ENCODE peak calls at places on chromosomes 4 and X, in four cellular contexts. Y, S, A and N are unnamed samples.

GRCh38 chr4:126241631-126242030 is 926.9 kb downstream of the FAT4 start:
- DNase-seq in S (no peak), A (no peak), Y (no peak), N (no peak)

GRCh38 chr4:140071806-140072205 is 82.2 kb downstream of the MAML3 start:
- DNase-seq in A (peak; percentile 25), Y (no peak), S (no peak), N (no peak)

GRCh38 chr4:23959401-23960148 is 69.7 kb upstream of the PPARGC1A start:
- DNase-seq in S (no peak), A (no peak), Y (no peak), N (no peak)

GRCh38 chr4:170015285-170015684 is 10.9 kb downstream of the MFAP3L start:
- DNase-seq in Y (no peak), A (no peak), S (no peak), N (no peak)

GRCh38 chrX:150196300-150196699 is 166.8 kb upstream of the MAMLD1 start:
- DNase-seq in Y (no peak), S (no peak), A (no peak), N (peak; percentile 75)

GRCh38 chr4:147057631-147057980 is 111.9 kb upstream of the TTC29 start:
- DNase-seq in S (no peak), A (no peak), Y (no peak), N (no peak)

GRCh38 chrX:18348047-18348446 is 6.4 kb downstream of the SCML2 start:
- DNase-seq in S (no peak), Y (no peak), A (no peak), N (peak; percentile 59)

GRCh38 chr4:159414305-159414704 is 311.4 kb downstream of the RAPGEF2 start:
- DNase-seq in A (no peak), S (no peak), Y (no peak), N (no peak)

GRCh38 chr4:41693629-41694028 is 54.9 kb downstream of the PHOX2B start:
- DNase-seq in Y (no peak), S (no peak), A (no peak), N (peak; percentile 69)

GRCh38 chr4:6986067-6986780 is 56.9 kb upstream of the TADA2B start:
- DNase-seq in A (peak; percentile 45), S (no peak), Y (no peak), N (no peak)

GRCh38 chrX:124328765-124329164 is 3.7 kb upstream of the TEX13D start:
- DNase-seq in Y (no peak), A (no peak), S (no peak), N (no peak)

GRCh38 chrX:19137064-19137463 is 14.8 kb upstream of the ADGRG2 start:
- DNase-seq in Y (no peak), S (no peak), A (no peak), N (no peak)

GRCh38 chr4:40196724-40197281 is at the start of gene RHOH:
- DNase-seq in A (no peak), S (no peak), Y (no peak), N (peak; percentile 26)

GRCh38 chrX:93242897-93243296 is 430.5 kb downstream of the NAP1L3 start:
- DNase-seq in A (no peak), Y (no peak), S (no peak), N (no peak)

GRCh38 chr4:4985844-4986243 is 33.4 kb downstream of the CYTL1 start:
- DNase-seq in S (no peak), A (peak; percentile 60), Y (no peak), N (no peak)

GRCh38 chrX:1534321-1535168 is 2.4 kb downstream of the P2RY8 start:
- DNase-seq in Y (no peak), S (no peak), A (peak; percentile 42), N (no peak)

GRCh38 chrX:97704881-97705280 is 821.2 kb downstream of the RPA4 start:
- DNase-seq in A (no peak), Y (no peak), S (no peak), N (no peak)

GRCh38 chr4:10106421-10107039 is 10.1 kb downstream of the WDR1 start:
- DNase-seq in Y (peak; percentile 78), S (peak; percentile 83), A (no peak), N (no peak)

GRCh38 chrX:39946822-39947221 is 150.9 kb downstream of the BCOR start:
- DNase-seq in Y (no peak), A (no peak), S (no peak), N (no peak)

GRCh38 chr4:139015948-139016451 is 419 bp downstream of the NOCT start:
- DNase-seq in A (peak; percentile 58), S (no peak), Y (no peak), N (peak; percentile 54)

GRCh38 chr4:65383589-65384305 is 286.5 kb downstream of the EPHA5 start:
- DNase-seq in Y (no peak), A (no peak), S (no peak), N (no peak)

GRCh38 chr4:169103966-169104412 is 93.9 kb upstream of the CBR4 start:
- DNase-seq in A (no peak), S (no peak), Y (no peak), N (peak; percentile 14)

GRCh38 chr4:147160908-147161513 is 215.3 kb upstream of the TTC29 start:
- DNase-seq in A (peak; percentile 45), Y (no peak), S (no peak), N (peak; percentile 36)

GRCh38 chr4:123632646-123633045 is 236.1 kb downstream of the SPRY1 start:
- DNase-seq in Y (no peak), A (no peak), S (no peak), N (no peak)

GRCh38 chr4:52051615-52052474 is 741 bp downstream of the SPATA18 start:
- DNase-seq in S (no peak), A (peak; percentile 92), Y (peak; percentile 30), N (peak; percentile 24)

GRCh38 chrX:69884210-69884609 is 165.5 kb downstream of the AWAT2 start:
- DNase-seq in S (no peak), Y (no peak), A (no peak), N (no peak)

GRCh38 chr4:170128219-170128804 is 38.6 kb upstream of the AADAT start:
- DNase-seq in A (no peak), Y (no peak), S (no peak), N (peak; percentile 13)

GRCh38 chr4:122851568-122851967 is 24.9 kb downstream of the FGF2 start:
- DNase-seq in A (no peak), S (no peak), Y (no peak), N (no peak)

GRCh38 chr4:1970926-1971325 is 37.8 kb downstream of the NELFA start:
- DNase-seq in Y (no peak), S (no peak), A (no peak), N (no peak)
- H3K36me3 ChIP-seq in Y (no peaks in the 10 kb centered on the region), S (peaks cover 30% of the 10 kb centered on the region), A (peaks cover 92% of the 10 kb centered on the region), N (peaks cover 77% of the 10 kb centered on the region)

DNA sequence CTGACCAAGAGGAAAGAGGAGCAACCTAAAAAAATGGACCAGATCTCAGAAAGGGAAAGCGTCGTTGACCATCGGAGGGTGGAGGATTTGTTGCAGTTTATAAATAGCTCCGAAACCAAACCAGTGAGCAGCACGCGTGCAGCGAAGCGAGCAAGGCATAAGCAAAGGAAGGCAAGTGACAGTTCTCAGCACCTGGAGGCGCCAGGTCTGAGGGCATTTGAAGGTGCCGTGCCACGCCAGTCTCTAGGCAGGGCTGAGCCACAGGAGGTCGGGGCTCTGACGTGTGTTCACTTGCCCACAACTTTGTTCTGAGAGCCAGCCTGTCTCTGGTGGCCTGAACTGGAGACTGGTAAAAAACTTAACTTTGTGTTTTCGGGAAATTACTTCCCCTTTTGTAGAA is 59.7 kb downstream of the TNIP2 start:
- DNase-seq in A (no peak), S (no peak), Y (no peak), N (no peak)
- H3K36me3 ChIP-seq in A (peaks cover 98% of the 10 kb centered on the region), S (peaks cover 98% of the 10 kb centered on the region), Y (no peaks in the 10 kb centered on the region), N (peaks cover 85% of the 10 kb centered on the region)

DNA sequence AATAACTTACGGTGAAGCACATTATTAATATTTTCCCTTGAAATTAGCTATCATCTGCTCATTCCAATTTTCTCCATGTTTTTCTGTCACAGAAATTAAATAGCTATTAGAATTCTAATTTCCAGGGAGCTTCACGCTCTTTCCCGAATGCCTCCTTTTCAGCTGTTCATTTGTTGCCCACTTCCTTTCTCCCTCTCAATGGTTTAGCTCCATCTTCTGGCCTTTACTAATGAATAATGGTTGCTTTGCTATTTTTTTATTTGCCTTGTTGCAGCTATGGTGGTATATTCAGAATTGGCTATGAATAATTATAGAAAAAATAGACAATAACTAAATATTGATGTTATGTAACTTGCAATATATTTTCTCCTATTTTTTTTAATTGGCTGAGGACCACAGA is 70.5 kb downstream of the GRIA2 start:
- DNase-seq in S (no peak), A (no peak), Y (no peak), N (no peak)
- H3K36me3 ChIP-seq in S (no peaks in the 10 kb centered on the region), A (no peaks in the 10 kb centered on the region), Y (no peaks in the 10 kb centered on the region), N (no peaks in the 10 kb centered on the region)

DNA sequence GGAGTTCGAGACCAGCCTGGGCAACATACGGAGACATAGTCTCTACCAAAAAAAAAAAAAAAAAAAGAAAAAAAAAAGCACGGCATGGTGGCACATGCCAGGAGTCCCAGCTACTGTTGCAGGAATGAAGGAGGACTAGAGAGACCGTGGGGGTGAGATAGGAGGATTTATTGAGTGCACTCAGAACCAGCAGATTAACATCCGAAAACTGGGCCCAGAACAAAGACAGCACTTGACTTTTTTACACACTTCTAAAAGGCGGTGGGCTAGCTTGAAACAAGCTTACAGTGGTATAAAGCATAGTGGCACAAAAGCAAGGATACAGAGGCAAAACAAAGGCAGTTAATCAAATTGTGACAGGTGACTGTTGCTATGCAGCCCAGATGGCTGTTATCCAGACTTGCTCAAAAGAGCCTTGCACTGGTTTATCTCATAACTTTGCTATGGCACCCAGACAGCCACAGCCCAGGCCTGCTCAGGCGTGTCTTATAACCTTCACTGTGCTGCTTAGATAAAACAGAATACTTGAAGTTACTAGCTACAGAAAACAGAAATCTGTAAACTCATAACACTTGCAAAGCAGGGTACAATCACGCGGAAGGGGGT is 10.0 kb upstream of the PI4K2B start:
- DNase-seq in Y (no peak), S (no peak), A (no peak), N (no peak)
- H3K36me3 ChIP-seq in Y (no peaks in the 10 kb centered on the region), S (no peaks in the 10 kb centered on the region), A (no peaks in the 10 kb centered on the region), N (no peaks in the 10 kb centered on the region)

DNA sequence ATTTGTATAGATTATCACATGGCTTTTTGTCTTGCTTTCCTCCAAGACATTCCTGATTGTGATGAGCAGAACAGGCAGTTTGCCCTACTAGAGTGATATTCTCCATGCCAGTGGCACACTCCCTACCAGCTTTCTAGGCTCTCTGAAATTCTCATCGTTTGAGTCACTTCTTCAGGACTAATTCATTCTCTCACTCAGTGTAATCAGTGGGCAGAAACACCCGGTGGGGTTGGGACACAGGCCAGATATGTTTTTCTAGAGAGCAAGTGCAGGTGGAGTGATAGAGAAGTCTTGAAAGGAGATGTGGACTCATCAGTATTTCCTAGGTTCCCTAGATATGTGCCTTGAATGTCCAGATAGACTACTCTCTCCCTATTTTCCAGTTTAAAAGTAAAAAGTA is 13.1 kb downstream of the RAB33A start:
- DNase-seq in S (no peak), A (no peak), Y (no peak), N (no peak)
- H3K36me3 ChIP-seq in S (no peaks in the 10 kb centered on the region), A (no peaks in the 10 kb centered on the region), Y (no peaks in the 10 kb centered on the region), N (no peaks in the 10 kb centered on the region)

DNA sequence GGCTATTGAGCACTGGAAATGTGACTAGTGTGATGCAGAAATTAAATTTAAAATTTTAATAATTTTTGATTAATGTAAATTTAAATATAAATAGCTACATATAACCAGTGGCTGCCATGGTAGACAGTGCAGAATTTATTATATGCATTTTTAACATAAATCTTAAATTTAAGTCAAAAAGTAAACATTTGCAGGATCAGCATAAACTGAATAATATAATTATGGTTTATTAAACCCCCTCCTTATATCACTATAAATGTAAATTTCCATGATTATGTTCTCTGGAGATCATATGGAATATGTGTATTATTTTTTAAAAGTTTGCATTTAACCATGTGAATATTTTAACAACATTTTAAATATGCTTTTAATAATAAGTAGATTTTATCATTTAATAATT is 155.8 kb downstream of the TEX13C start:
- DNase-seq in Y (no peak), A (no peak), S (no peak), N (no peak)
- H3K36me3 ChIP-seq in Y (no peaks in the 10 kb centered on the region), A (no peaks in the 10 kb centered on the region), S (no peaks in the 10 kb centered on the region), N (no peaks in the 10 kb centered on the region)